ENCODE peak calls at places on chromosomes 12 and 14, in seven cellular contexts. One of them, this sample, is unnamed.

GRCh38 chr12:62763827-62764226 is 171.1 kb downstream of the PPM1H start:
- DNase-seq in IMR-90: no peak
- DNase-seq in SK-N-SH: no peak
- DNase-seq in GM12878: no peak
- DNase-seq in HepG2: no peak
- DNase-seq in H1: no peak
- DNase-seq in K562: no peak
- DNase-seq in this sample: no peak

GRCh38 chr12:100987552-100988277 is 193.1 kb downstream of the ANO4 start:
- DNase-seq in IMR-90: peak; percentile 70
- DNase-seq in SK-N-SH: peak; percentile 17
- DNase-seq in GM12878: peak; percentile 83
- DNase-seq in HepG2: peak; percentile 20
- DNase-seq in H1: no peak
- DNase-seq in K562: peak; percentile 65
- DNase-seq in this sample: peak; percentile 21

GRCh38 chr14:71856199-71856919 is 75.9 kb upstream of the RGS6 start:
- DNase-seq in IMR-90: no peak
- DNase-seq in SK-N-SH: no peak
- DNase-seq in GM12878: peak; percentile 64
- DNase-seq in HepG2: no peak
- DNase-seq in H1: no peak
- DNase-seq in K562: peak; percentile 4
- DNase-seq in this sample: no peak

GRCh38 chr14:103138483-103139370 is 15.5 kb downstream of the TNFAIP2 start:
- DNase-seq in IMR-90: no peak
- DNase-seq in SK-N-SH: no peak
- DNase-seq in GM12878: no peak
- DNase-seq in HepG2: no peak
- DNase-seq in H1: no peak
- DNase-seq in K562: no peak
- DNase-seq in this sample: no peak

GRCh38 chr12:116002890-116003536 is 274.5 kb downstream of the MED13L start:
- DNase-seq in IMR-90: peak; percentile 8
- DNase-seq in SK-N-SH: no peak
- DNase-seq in GM12878: no peak
- DNase-seq in HepG2: no peak
- DNase-seq in H1: no peak
- DNase-seq in K562: no peak
- DNase-seq in this sample: no peak

GRCh38 chr14:100285913-100286400 is 20.3 kb downstream of the SLC25A29 start:
- DNase-seq in IMR-90: no peak
- DNase-seq in SK-N-SH: no peak
- DNase-seq in GM12878: no peak
- DNase-seq in HepG2: no peak
- DNase-seq in H1: no peak
- DNase-seq in K562: no peak
- DNase-seq in this sample: no peak

GRCh38 chr12:25162866-25163265 is 32.1 kb downstream of the DNAI7 start:
- DNase-seq in IMR-90: no peak
- DNase-seq in SK-N-SH: no peak
- DNase-seq in GM12878: no peak
- DNase-seq in HepG2: no peak
- DNase-seq in H1: no peak
- DNase-seq in K562: no peak
- DNase-seq in this sample: no peak

GRCh38 chr14:88199882-88200281 is 123.2 kb downstream of the KCNK10 start:
- DNase-seq in IMR-90: no peak
- DNase-seq in SK-N-SH: no peak
- DNase-seq in GM12878: no peak
- DNase-seq in HepG2: no peak
- DNase-seq in H1: no peak
- DNase-seq in K562: no peak
- DNase-seq in this sample: no peak

GRCh38 chr14:32258574-32258973 is 55.5 kb upstream of the RNU6-8 start:
- DNase-seq in IMR-90: no peak
- DNase-seq in SK-N-SH: no peak
- DNase-seq in GM12878: no peak
- DNase-seq in HepG2: no peak
- DNase-seq in H1: no peak
- DNase-seq in K562: peak; percentile 11
- DNase-seq in this sample: no peak

GRCh38 chr14:101358320-101358569 is 203.1 kb upstream of the DIO3 start:
- DNase-seq in IMR-90: no peak
- DNase-seq in SK-N-SH: no peak
- DNase-seq in GM12878: no peak
- DNase-seq in HepG2: no peak
- DNase-seq in H1: no peak
- DNase-seq in K562: no peak
- DNase-seq in this sample: no peak

GRCh38 chr14:24605435-24606190 is 3.9 kb downstream of the GZMH start:
- DNase-seq in IMR-90: no peak
- DNase-seq in SK-N-SH: peak; percentile 48
- DNase-seq in GM12878: no peak
- DNase-seq in HepG2: peak; percentile 54
- DNase-seq in H1: peak; percentile 21
- DNase-seq in K562: peak; percentile 33
- DNase-seq in this sample: peak; percentile 41

GRCh38 chr12:126676426-126676825 is 1590.5 kb upstream of the TMEM132C start:
- DNase-seq in IMR-90: no peak
- DNase-seq in SK-N-SH: no peak
- DNase-seq in GM12878: no peak
- DNase-seq in HepG2: no peak
- DNase-seq in H1: no peak
- DNase-seq in K562: no peak
- DNase-seq in this sample: no peak
- TF ChIP-seq RFX5 in IMR-90: no peak
- TF ChIP-seq RFX5 in SK-N-SH: no peak
- TF ChIP-seq RFX5 in GM12878: no peak
- TF ChIP-seq RFX5 in HepG2: no peak
- TF ChIP-seq RFX5 in H1: no peak
- TF ChIP-seq RFX5 in K562: no peak
- TF ChIP-seq RFX5 in this sample: no peak

GRCh38 chr14:40232302-40232701 is 800.1 kb upstream of the FBXO33 start:
- DNase-seq in IMR-90: no peak
- DNase-seq in SK-N-SH: no peak
- DNase-seq in GM12878: no peak
- DNase-seq in HepG2: no peak
- DNase-seq in H1: no peak
- DNase-seq in K562: no peak
- DNase-seq in this sample: no peak

GRCh38 chr14:40229676-40230075 is 797.4 kb upstream of the FBXO33 start:
- DNase-seq in IMR-90: no peak
- DNase-seq in SK-N-SH: no peak
- DNase-seq in GM12878: no peak
- DNase-seq in HepG2: no peak
- DNase-seq in H1: no peak
- DNase-seq in K562: no peak
- DNase-seq in this sample: no peak
- H3K4me1 ChIP-seq in IMR-90: no peaks in the 10 kb centered on the region
- H3K4me1 ChIP-seq in SK-N-SH: no peaks in the 10 kb centered on the region
- H3K4me1 ChIP-seq in GM12878: no peaks in the 10 kb centered on the region
- H3K4me1 ChIP-seq in HepG2: no peaks in the 10 kb centered on the region
- H3K4me1 ChIP-seq in H1: no peaks in the 10 kb centered on the region
- H3K4me1 ChIP-seq in K562: no peaks in the 10 kb centered on the region
- H3K4me1 ChIP-seq in this sample: no peaks in the 10 kb centered on the region

GRCh38 chr12:30795660-30796507 is 41.1 kb upstream of the CAPRIN2 start:
- DNase-seq in IMR-90: peak; percentile 80
- DNase-seq in SK-N-SH: peak; percentile 88
- DNase-seq in GM12878: no peak
- DNase-seq in HepG2: peak; percentile 48
- DNase-seq in H1: no peak
- DNase-seq in K562: peak; percentile 64
- DNase-seq in this sample: peak; percentile 77
- TF ChIP-seq RFX5 in IMR-90: no peak
- TF ChIP-seq RFX5 in SK-N-SH: no peak
- TF ChIP-seq RFX5 in GM12878: no peak
- TF ChIP-seq RFX5 in HepG2: no peak
- TF ChIP-seq RFX5 in H1: no peak
- TF ChIP-seq RFX5 in K562: no peak
- TF ChIP-seq RFX5 in this sample: no peak

DNA sequence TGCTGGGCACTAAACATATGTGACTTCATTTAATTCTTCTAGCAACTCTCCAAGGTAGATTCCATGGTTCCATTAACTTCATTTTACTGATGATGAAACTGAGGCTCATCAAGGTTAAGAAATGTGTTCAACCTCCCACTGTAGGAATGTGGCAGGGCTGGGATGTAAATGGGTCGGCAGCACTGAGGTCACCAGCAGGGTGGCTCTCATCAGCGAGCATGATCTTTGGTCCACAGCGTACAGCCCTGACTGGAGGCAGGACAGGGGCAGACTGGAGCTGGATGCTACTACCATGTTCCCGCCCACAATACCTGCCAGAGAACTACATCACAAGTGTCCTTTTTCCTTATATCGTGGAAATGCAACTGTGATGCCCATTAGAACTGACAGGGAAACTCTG is 4.6 kb downstream of the APPL2 start:
- DNase-seq in IMR-90: no peak
- DNase-seq in SK-N-SH: no peak
- DNase-seq in GM12878: no peak
- DNase-seq in HepG2: peak; percentile 31
- DNase-seq in H1: no peak
- DNase-seq in K562: no peak
- DNase-seq in this sample: no peak
- H3K4me1 ChIP-seq in IMR-90: peaks cover 20% of the 10 kb centered on the region
- H3K4me1 ChIP-seq in SK-N-SH: peaks cover 49% of the 10 kb centered on the region
- H3K4me1 ChIP-seq in GM12878: peaks cover 5% of the 10 kb centered on the region
- H3K4me1 ChIP-seq in HepG2: peaks cover 35% of the 10 kb centered on the region
- H3K4me1 ChIP-seq in H1: peaks cover 4% of the 10 kb centered on the region
- H3K4me1 ChIP-seq in K562: peaks cover 21% of the 10 kb centered on the region
- H3K4me1 ChIP-seq in this sample: peaks cover 14% of the 10 kb centered on the region

GRCh38 chr14:59275668-59276067 is 87.2 kb downstream of the DAAM1 start:
- DNase-seq in IMR-90: peak; percentile 93
- DNase-seq in SK-N-SH: no peak
- DNase-seq in GM12878: peak; percentile 78
- DNase-seq in HepG2: peak; percentile 66
- DNase-seq in H1: no peak
- DNase-seq in K562: peak; percentile 19
- DNase-seq in this sample: peak; percentile 45
- TF ChIP-seq RFX5 in IMR-90: no peak
- TF ChIP-seq RFX5 in SK-N-SH: no peak
- TF ChIP-seq RFX5 in GM12878: no peak
- TF ChIP-seq RFX5 in HepG2: no peak
- TF ChIP-seq RFX5 in H1: no peak
- TF ChIP-seq RFX5 in K562: no peak
- TF ChIP-seq RFX5 in this sample: no peak

DNA sequence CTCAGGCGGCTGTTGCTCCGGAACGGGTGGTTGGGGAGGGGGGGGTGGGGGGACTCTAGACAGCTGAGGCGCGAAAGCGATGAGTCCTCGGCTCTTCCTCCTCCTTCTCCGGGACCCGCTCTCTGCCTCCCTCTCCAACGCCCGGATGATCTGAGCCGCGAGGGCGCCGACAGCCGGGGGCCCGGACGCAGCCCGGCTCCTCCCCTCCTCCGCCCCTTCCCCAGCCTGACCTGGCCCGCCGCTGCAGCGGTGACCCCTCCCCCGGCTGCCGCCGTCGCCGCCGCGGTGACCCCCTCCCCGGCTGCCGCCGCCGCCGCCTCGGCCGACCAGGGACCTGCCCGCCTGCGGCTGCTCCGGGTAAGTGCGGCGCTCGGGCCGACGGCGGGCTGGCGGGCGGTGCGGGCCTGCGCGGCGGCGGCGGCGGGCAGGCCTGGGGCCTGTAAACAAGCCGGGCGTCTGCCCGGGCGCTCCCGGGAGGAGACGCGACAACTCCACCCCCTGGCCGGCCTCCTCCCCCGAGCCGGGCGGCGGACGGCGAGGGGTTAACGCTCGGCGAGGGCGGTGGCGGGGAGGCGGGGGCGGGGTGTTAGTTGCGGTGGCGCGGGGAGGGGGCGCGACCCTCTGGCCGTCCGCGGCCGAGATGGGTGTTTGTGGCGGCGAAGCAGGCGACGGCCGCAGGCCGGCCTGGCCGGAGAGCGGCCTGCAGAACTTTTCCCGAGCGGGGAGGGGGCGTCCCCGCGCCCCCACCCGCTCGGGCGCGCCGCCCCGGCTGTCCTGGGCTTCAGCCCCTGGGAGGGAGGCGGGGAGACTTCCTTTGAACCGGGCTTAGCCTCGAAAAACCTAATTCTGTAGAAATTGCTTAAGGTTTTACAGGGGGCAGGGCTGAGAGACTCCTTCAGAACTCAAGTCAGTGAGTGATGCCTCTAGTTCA is 565 bp downstream of the PPM1A start:
- DNase-seq in IMR-90: peak; percentile 54
- DNase-seq in SK-N-SH: peak; percentile 94
- DNase-seq in GM12878: no peak
- DNase-seq in HepG2: peak; percentile 58
- DNase-seq in H1: no peak
- DNase-seq in K562: peak; percentile 82
- DNase-seq in this sample: peak; percentile 68
- H3K4me1 ChIP-seq in IMR-90: peaks cover 4% of the 10 kb centered on the region
- H3K4me1 ChIP-seq in SK-N-SH: no peaks in the 10 kb centered on the region
- H3K4me1 ChIP-seq in GM12878: peaks cover 13% of the 10 kb centered on the region
- H3K4me1 ChIP-seq in HepG2: peaks cover 55% of the 10 kb centered on the region
- H3K4me1 ChIP-seq in H1: peaks cover 4% of the 10 kb centered on the region
- H3K4me1 ChIP-seq in K562: peaks cover 31% of the 10 kb centered on the region
- H3K4me1 ChIP-seq in this sample: peaks cover 42% of the 10 kb centered on the region

DNA sequence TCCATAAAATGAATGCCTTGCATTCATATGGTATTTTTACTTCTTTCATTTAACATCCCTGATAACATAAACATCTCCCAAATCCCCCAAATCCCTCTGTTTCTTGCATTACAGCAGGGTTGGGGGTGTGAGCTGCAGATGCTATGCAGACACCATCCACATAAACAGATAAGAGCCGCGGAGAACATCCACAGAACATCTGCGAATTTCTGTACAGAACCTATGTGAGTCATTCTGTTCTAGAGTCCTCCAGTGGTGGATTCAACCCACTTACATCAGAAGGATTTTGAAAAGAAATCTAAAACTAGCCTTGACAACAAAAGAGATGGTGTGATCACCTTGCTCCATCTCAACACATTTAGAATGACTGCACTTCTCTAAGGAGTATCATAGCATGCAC is 20.3 kb downstream of the FBLN5 start:
- DNase-seq in IMR-90: peak; percentile 11
- DNase-seq in SK-N-SH: no peak
- DNase-seq in GM12878: no peak
- DNase-seq in HepG2: no peak
- DNase-seq in H1: no peak
- DNase-seq in K562: no peak
- DNase-seq in this sample: no peak
- TF ChIP-seq RFX5 in IMR-90: no peak
- TF ChIP-seq RFX5 in SK-N-SH: no peak
- TF ChIP-seq RFX5 in GM12878: no peak
- TF ChIP-seq RFX5 in HepG2: no peak
- TF ChIP-seq RFX5 in H1: no peak
- TF ChIP-seq RFX5 in K562: no peak
- TF ChIP-seq RFX5 in this sample: no peak

This sample was measured in A549.